ENCODE peak calls at places on chromosomes 5 and 9, in five cellular contexts. I, Q, P, T and V are unnamed samples.

GRCh38 chr9:120985759-120986353 is 59.3 kb upstream of the TRAF1 start:
- DNase-seq in I (no peak), T (no peak), Q (peak), P (peak), V (peak)

GRCh38 chr9:16146661-16147060 is 593.8 kb downstream of the CCDC171 start:
- DNase-seq in P (no peak), T (no peak), Q (no peak), I (no peak), V (no peak)

GRCh38 chr9:107137495-107138202 is 145.4 kb upstream of the RAD23B start:
- DNase-seq in T (no peak), I (peak), P (peak), Q (peak), V (no peak)

GRCh38 chr5:2136728-2137333 is 254.1 kb upstream of the IRX4 start:
- DNase-seq in T (no peak), P (no peak), I (no peak), Q (no peak), V (no peak)

GRCh38 chr5:146426853-146427618 is 20.1 kb upstream of the TCERG1 start:
- DNase-seq in T (no peak), P (no peak), Q (peak), I (no peak), V (no peak)

GRCh38 chr5:119501671-119502179 is 49.4 kb downstream of the HSD17B4 start:
- DNase-seq in P (no peak), Q (no peak), I (no peak), T (no peak), V (no peak)

GRCh38 chr5:82349651-82350050 is 71.5 kb upstream of the RPS23 start:
- DNase-seq in I (no peak), Q (peak), P (peak), T (no peak), V (no peak)

GRCh38 chr5:59698774-59699173 is 194.8 kb downstream of the PDE4D start:
- DNase-seq in P (no peak), I (no peak), T (no peak), Q (no peak), V (no peak)

GRCh38 chr9:123322771-123323481 is 33.1 kb upstream of the CRB2 start:
- DNase-seq in T (no peak), Q (no peak), P (no peak), I (peak), V (no peak)

GRCh38 chr5:21802869-21803490 is 1050.2 kb downstream of the CDH12 start:
- DNase-seq in I (no peak), T (no peak), Q (peak), P (no peak), V (no peak)

GRCh38 chr5:144598451-144599068 is 427.9 kb downstream of the KCTD16 start:
- DNase-seq in T (no peak), I (no peak), P (no peak), Q (no peak), V (no peak)

GRCh38 chr5:32690153-32690552 is 21.0 kb upstream of the NPR3 start:
- DNase-seq in T (no peak), P (no peak), Q (no peak), I (no peak), V (no peak)